ENCODE peak calls at places on chromosomes 11 and 22, in ten cellular contexts. Q is T follicular helper cell; V is activated naive CD4-positive, alpha-beta T cell treated with Interleukin-2 at 50 U/mL for 16 hours; D is cardiac septum; Z is mesendoderm; N is NCI-H1694 treated with DMSO at 0.1 percent for 48 hours; B is ascending aorta; H is AG04450; F is GM12891; L is activated CD4-positive, alpha-beta T cell treated with anti-CD3 and anti-CD28 coated beads for 48 hours. T is an unnamed sample.

GRCh38 chr22:19120829-19121630 is 1.2 kb downstream of the DGCR2 start:
- DNase-seq in Q (no peak), V (peak; percentile 46), D (peak; percentile 83), Z (peak; percentile 88), N (no peak), B (no peak), H (no peak), F (no peak), L (peak; percentile 50), T (no peak)

GRCh38 chr22:24826710-24827285 is 20.8 kb downstream of the SGSM1 start:
- DNase-seq in Q (no peak), V (no peak), D (no peak), Z (no peak), N (no peak), B (no peak), H (no peak), F (no peak), L (no peak), T (no peak)

GRCh38 chr11:66322732-66323427 is 6.0 kb upstream of the CD248 start:
- DNase-seq in Q (no peak), V (no peak), D (no peak), Z (no peak), N (no peak), B (no peak), H (no peak), F (no peak), L (no peak), T (no peak)

GRCh38 chr11:91790346-91790745 is 434.3 kb upstream of the FAT3 start:
- DNase-seq in Q (no peak), V (no peak), D (no peak), Z (no peak), N (no peak), B (no peak), H (no peak), F (no peak), L (no peak), T (no peak)

GRCh38 chr11:79617561-79617960 is 176.7 kb upstream of the TENM4 start:
- DNase-seq in Q (no peak), V (no peak), D (no peak), Z (peak; percentile 26), N (no peak), B (no peak), H (no peak), F (no peak), L (no peak), T (no peak)

GRCh38 chr11:67023957-67024353 is 1.0 kb downstream of the SYT12 start:
- DNase-seq in Q (no peak), V (no peak), D (no peak), Z (no peak), N (no peak), B (no peak), H (no peak), F (no peak), L (no peak), T (no peak)

GRCh38 chr11:23976369-23976768 is 520.5 kb upstream of the LUZP2 start:
- DNase-seq in Q (no peak), V (no peak), D (no peak), Z (no peak), N (no peak), B (no peak), H (no peak), F (no peak), L (no peak), T (no peak)

GRCh38 chr11:126696976-126697375 is 303.6 kb downstream of the KIRREL3 start:
- DNase-seq in Q (no peak), V (no peak), D (no peak), Z (peak; percentile 42), N (no peak), B (no peak), H (no peak), F (no peak), L (no peak), T (no peak)

GRCh38 chr11:106278391-106278790 is 200.9 kb downstream of the AASDHPPT start:
- DNase-seq in Q (no peak), V (no peak), D (no peak), Z (no peak), N (no peak), B (no peak), H (no peak), F (no peak), L (no peak), T (no peak)

GRCh38 chr11:1309498-1310314 is at the start of gene TOLLIP:
- DNase-seq in Q (peak; percentile 95), V (peak; percentile 97), D (peak; percentile 99), Z (peak; percentile 95), N (peak; percentile 67), B (peak; percentile 80), H (peak; percentile 75), F (peak; percentile 100), L (peak; percentile 98), T (peak; percentile 93)

GRCh38 chr11:11977206-11977938 is 31.1 kb downstream of the DKK3 start:
- DNase-seq in Q (no peak), V (no peak), D (peak; percentile 83), Z (peak; percentile 91), N (no peak), B (no peak), H (peak; percentile 83), F (no peak), L (no peak), T (no peak)

GRCh38 chr11:10490398-10491232 is 35.6 kb downstream of the AMPD3 start:
- DNase-seq in Q (no peak), V (no peak), D (no peak), Z (peak; percentile 65), N (no peak), B (peak; percentile 80), H (peak; percentile 92), F (no peak), L (no peak), T (peak; percentile 85)

GRCh38 chr11:69393865-69394233 is 87.6 kb upstream of the LINC01488 start:
- DNase-seq in Q (no peak), V (no peak), D (no peak), Z (no peak), N (no peak), B (no peak), H (no peak), F (no peak), L (no peak), T (no peak)

GRCh38 chr22:50202130-50202671 is 1.4 kb downstream of the SELENOO start:
- DNase-seq in Q (no peak), V (no peak), D (no peak), Z (no peak), N (no peak), B (no peak), H (no peak), F (no peak), L (no peak), T (no peak)

GRCh38 chr11:111633756-111634362 is 31.6 kb downstream of the SIK2 start:
- DNase-seq in Q (no peak), V (no peak), D (no peak), Z (no peak), N (no peak), B (no peak), H (no peak), F (no peak), L (no peak), T (no peak)

GRCh38 chr11:66068923-66069714 is 953 bp upstream of the PACS1 start:
- DNase-seq in Q (no peak), V (peak; percentile 39), D (peak; percentile 85), Z (peak; percentile 85), N (peak; percentile 33), B (peak; percentile 42), H (no peak), F (no peak), L (peak; percentile 57), T (no peak)

GRCh38 chr11:62677160-62677559 is 1.7 kb downstream of the UBXN1 start:
- DNase-seq in Q (no peak), V (no peak), D (no peak), Z (no peak), N (no peak), B (no peak), H (no peak), F (no peak), L (no peak), T (no peak)

T was measured in caudate nucleus.